ENCODE peak calls at places on chromosome 4, in five cellular contexts. Z is neural progenitor cell, Y is BJ, C is lower lobe of right lung, G is AG10803. N is an unnamed sample.

GRCh38 chr4:68347845-68348244 is 2.0 kb downstream of the YTHDC1 start:
- DNase-seq in G (no peak), Y (no peak), Z (no peak), C (no peak), N (no peak)

GRCh38 chr4:131509521-131509920 is 1639.6 kb upstream of the PCDH10 start:
- DNase-seq in Y (no peak), Z (no peak), G (no peak), C (no peak), N (no peak)

GRCh38 chr4:120005527-120005926 is 61.1 kb downstream of the MAD2L1 start:
- DNase-seq in G (no peak), Z (no peak), Y (no peak), C (no peak), N (no peak)

GRCh38 chr4:72286185-72286584 is 254.4 kb downstream of the NPFFR2 start:
- DNase-seq in Y (no peak), G (peak; percentile 15), C (no peak), Z (no peak), N (no peak)

GRCh38 chr4:13944095-13944501 is 316.6 kb upstream of the BOD1L1 start:
- DNase-seq in G (no peak), Y (no peak), Z (no peak), C (no peak), N (no peak)

GRCh38 chr4:24793219-24794005 is 2.0 kb upstream of the SOD3 start:
- DNase-seq in Z (peak; percentile 10), G (no peak), Y (no peak), C (no peak), N (no peak)

GRCh38 chr4:127140306-127140705 is 492.5 kb upstream of the INTU start:
- DNase-seq in G (peak; percentile 53), C (no peak), Z (no peak), Y (no peak), N (no peak)

GRCh38 chr4:174873931-174874330 is 44.2 kb upstream of the ADAM29 start:
- DNase-seq in Z (peak; percentile 41), C (no peak), G (no peak), Y (no peak), N (no peak)

GRCh38 chr4:4947721-4948120 is 71.5 kb downstream of the CYTL1 start:
- DNase-seq in Y (no peak), G (no peak), Z (no peak), C (no peak), N (no peak)

GRCh38 chr4:184408021-184408710 is 66.2 kb downstream of the IRF2 start:
- DNase-seq in G (peak; percentile 50), Z (peak; percentile 62), C (no peak), Y (peak; percentile 26), N (no peak)

GRCh38 chr4:75432683-75433082 is 81.5 kb downstream of the RCHY1 start:
- DNase-seq in C (no peak), G (peak; percentile 18), Y (no peak), Z (peak; percentile 31), N (no peak)

GRCh38 chr4:140170299-140170698 is 16.3 kb upstream of the MAML3 start:
- DNase-seq in Y (no peak), Z (no peak), C (no peak), G (no peak), N (no peak)

GRCh38 chr4:39539026-39539690 is 11.9 kb upstream of the UGDH start:
- DNase-seq in G (no peak), Y (no peak), Z (no peak), C (no peak), N (no peak)

GRCh38 chr4:179095585-179096228 is 1653.5 kb upstream of the AGA start:
- DNase-seq in Y (no peak), G (no peak), C (no peak), Z (peak; percentile 82), N (no peak)

GRCh38 chr4:499563-499962 is 553 bp downstream of the PIGG start:
- DNase-seq in Y (no peak), Z (peak; percentile 15), G (no peak), C (no peak), N (no peak)

GRCh38 chr4:166726832-166727231 is 507.5 kb downstream of the SPOCK3 start:
- DNase-seq in Y (no peak), Z (no peak), G (no peak), C (no peak), N (no peak)

GRCh38 chr4:168489616-168490015 is 7.2 kb upstream of the PALLD start:
- DNase-seq in C (no peak), Z (no peak), G (no peak), Y (no peak), N (no peak)

GRCh38 chr4:78068481-78068880 is 11.4 kb downstream of the FRAS1 start:
- DNase-seq in Z (no peak), G (peak; percentile 42), C (no peak), Y (no peak), N (no peak)

GRCh38 chr4:114558446-114559020 is 40.1 kb upstream of the UGT8 start:
- DNase-seq in G (no peak), Y (no peak), Z (peak; percentile 18), C (no peak), N (no peak)

GRCh38 chr4:48774760-48775398 is 5.2 kb downstream of the FRYL start:
- DNase-seq in Y (no peak), Z (no peak), G (no peak), C (no peak), N (no peak)

GRCh38 chr4:142091085-142091513 is 454.7 kb downstream of the IL15 start:
- DNase-seq in Y (peak; percentile 91), G (peak; percentile 100), Z (no peak), C (no peak), N (peak; percentile 93)

GRCh38 chr4:174714393-174715211 is 114.4 kb downstream of the GLRA3 start:
- DNase-seq in G (peak; percentile 56), Y (no peak), C (no peak), Z (peak; percentile 64), N (peak; percentile 9)

GRCh38 chr4:22625301-22625700 is 67.4 kb upstream of the GBA3 start:
- DNase-seq in Z (peak; percentile 27), C (no peak), Y (no peak), G (no peak), N (no peak)

GRCh38 chr4:150337709-150338108 is 244.2 kb upstream of the MAB21L2 start:
- DNase-seq in Y (peak; percentile 78), Z (no peak), G (peak; percentile 97), C (no peak), N (no peak)

GRCh38 chr4:15291133-15291532 is 136.7 kb upstream of the C1QTNF7 start:
- DNase-seq in C (no peak), Z (no peak), G (peak; percentile 31), Y (no peak), N (no peak)

GRCh38 chr4:146340798-146341197 is 126.5 kb downstream of the REELD1 start:
- DNase-seq in C (no peak), G (peak; percentile 30), Z (no peak), Y (no peak), N (no peak)

GRCh38 chr4:110480031-110480549 is 4.1 kb downstream of the ENPEP start:
- DNase-seq in Z (no peak), G (peak; percentile 99), C (no peak), Y (peak; percentile 98), N (peak; percentile 63)
- TF ChIP-seq CTCF in Z (peak; percentile 28), G (peak; percentile 72), C (no peak), Y (peak; percentile 71), N (peak; percentile 64)

DNA sequence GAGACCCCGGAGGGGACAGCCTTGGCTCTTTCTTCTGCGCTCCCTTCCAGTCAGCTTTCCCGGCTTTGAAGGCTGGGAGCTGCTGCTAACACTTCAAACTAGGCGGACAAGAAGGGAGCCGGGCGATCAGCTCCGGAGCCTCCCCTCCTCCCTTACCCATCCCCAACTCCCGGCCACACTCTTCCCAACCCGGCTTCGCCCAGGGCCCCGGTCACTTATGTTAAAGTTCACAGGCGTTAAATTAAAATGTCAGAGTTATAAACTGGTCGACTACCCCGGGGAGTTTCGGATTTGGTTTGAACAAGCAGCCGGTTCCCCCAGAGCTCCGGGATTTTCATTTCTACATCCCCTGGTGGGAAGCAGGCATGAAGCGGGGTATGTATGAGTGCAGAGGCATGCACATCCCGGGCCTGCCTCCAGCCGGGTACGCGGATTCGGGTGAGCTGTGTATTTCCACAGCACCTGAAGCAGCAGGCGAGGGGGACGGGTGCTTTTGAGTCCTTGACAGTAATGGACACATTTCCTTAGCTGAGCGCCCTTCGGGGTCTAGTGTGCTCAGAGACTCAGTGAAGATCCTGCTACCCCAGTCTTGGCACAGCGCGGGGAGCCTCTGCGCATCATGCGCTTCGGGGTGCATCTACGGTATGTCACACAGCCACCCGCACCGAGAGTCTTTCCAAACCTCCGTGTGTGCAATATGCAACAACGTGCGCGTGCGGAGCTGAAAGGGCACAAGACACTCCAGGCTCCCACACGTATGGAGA is 883 bp downstream of the UNC5C start:
- DNase-seq in C (peak; percentile 56), Z (peak; percentile 58), G (peak; percentile 2), Y (no peak), N (no peak)
- H3K4me3 ChIP-seq in C (peak overlapping the region; percentile 57), Z (peak overlapping the region; percentile 68), G (no peak overlapping the region), Y (no peak overlapping the region), N (peak overlapping the region; percentile 66)

DNA sequence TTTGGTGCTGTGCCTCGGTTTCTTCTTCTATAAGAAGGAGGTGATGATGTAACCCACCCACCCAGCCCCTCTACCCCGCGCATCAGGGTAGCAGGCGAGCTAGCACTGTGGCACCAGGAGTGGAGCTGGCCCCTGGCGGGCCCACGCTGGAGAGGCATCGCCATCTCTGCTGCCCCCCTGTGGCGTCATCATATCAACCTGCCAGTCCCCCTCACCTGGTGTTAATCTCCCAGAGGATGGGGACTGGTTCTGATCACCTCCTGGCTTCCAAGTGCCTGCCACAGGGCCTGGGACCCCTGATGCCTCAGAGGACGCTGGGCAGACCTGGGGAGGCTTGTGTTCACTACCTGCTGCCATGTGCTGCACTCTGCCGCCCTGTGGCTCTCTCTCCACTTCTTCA is 6.3 kb upstream of the SORCS2 start:
- DNase-seq in Y (no peak), Z (peak; percentile 55), G (no peak), C (peak; percentile 41), N (no peak)
- TF ChIP-seq CTCF in Y (peak; percentile 38), Z (peak; percentile 36), G (peak; percentile 29), C (peak; percentile 10), N (peak; percentile 47)

GRCh38 chr4:1638873-1639272 is 45.2 kb downstream of the FAM53A start:
- DNase-seq in Z (no peak), C (no peak), G (no peak), Y (no peak), N (no peak)

GRCh38 chr4:1639299-1639868 is 44.7 kb downstream of the FAM53A start:
- DNase-seq in Y (no peak), C (no peak), Z (no peak), G (no peak), N (no peak)

GRCh38 chr4:1641671-1642070 is 42.4 kb downstream of the FAM53A start:
- DNase-seq in C (no peak), G (no peak), Z (no peak), Y (no peak), N (no peak)

GRCh38 chr4:1638272-1638598 is 45.9 kb downstream of the FAM53A start:
- DNase-seq in C (no peak), G (no peak), Y (no peak), Z (no peak), N (no peak)

GRCh38 chr4:1640110-1640509 is 44.0 kb downstream of the FAM53A start:
- DNase-seq in Z (no peak), Y (no peak), G (no peak), C (no peak), N (no peak)
- H3K4me3 ChIP-seq in Z (no peak overlapping the region), Y (no peak overlapping the region), G (no peak overlapping the region), C (no peak overlapping the region), N (no peak overlapping the region)

N was measured in epithelial cell of proximal tubule.